ENCODE peak calls at places on chromosome 15, in eight cellular contexts. One of them, this sample, is unnamed.

GRCh38 chr15:60358935-60359672 is 38.7 kb downstream of the ANXA2 start:
- DNase-seq in astrocyte of the spinal cord: peak
- DNase-seq in SK-N-SH: peak
- DNase-seq in uterus: no peak
- DNase-seq in breast epithelium: no peak
- DNase-seq in lung: no peak
- DNase-seq in suprapubic skin: no peak
- DNase-seq in Calu3: no peak
- DNase-seq in this sample: no peak

GRCh38 chr15:44427756-44428724 is 611 bp downstream of the CTDSPL2 start:
- DNase-seq in astrocyte of the spinal cord: peak
- DNase-seq in SK-N-SH: peak
- DNase-seq in uterus: no peak
- DNase-seq in breast epithelium: no peak
- DNase-seq in lung: no peak
- DNase-seq in suprapubic skin: no peak
- DNase-seq in Calu3: peak
- DNase-seq in this sample: no peak

GRCh38 chr15:32905481-32905880 is 187.7 kb downstream of the GREM1 start:
- DNase-seq in astrocyte of the spinal cord: no peak
- DNase-seq in SK-N-SH: no peak
- DNase-seq in uterus: no peak
- DNase-seq in breast epithelium: no peak
- DNase-seq in lung: no peak
- DNase-seq in suprapubic skin: no peak
- DNase-seq in Calu3: no peak
- DNase-seq in this sample: no peak

GRCh38 chr15:90037961-90038633 is 37.0 kb downstream of the ZNF710 start:
- DNase-seq in astrocyte of the spinal cord: no peak
- DNase-seq in SK-N-SH: no peak
- DNase-seq in uterus: no peak
- DNase-seq in breast epithelium: peak
- DNase-seq in lung: no peak
- DNase-seq in suprapubic skin: no peak
- DNase-seq in Calu3: no peak
- DNase-seq in this sample: no peak

GRCh38 chr15:88897456-88898194 is 2.3 kb upstream of the HAPLN3 start:
- DNase-seq in astrocyte of the spinal cord: peak
- DNase-seq in SK-N-SH: peak
- DNase-seq in uterus: peak
- DNase-seq in breast epithelium: peak
- DNase-seq in lung: peak
- DNase-seq in suprapubic skin: peak
- DNase-seq in Calu3: peak
- DNase-seq in this sample: peak

GRCh38 chr15:44545934-44546802 is 9.2 kb downstream of the EIF3J start:
- DNase-seq in astrocyte of the spinal cord: peak
- DNase-seq in SK-N-SH: peak
- DNase-seq in uterus: no peak
- DNase-seq in breast epithelium: no peak
- DNase-seq in lung: no peak
- DNase-seq in suprapubic skin: no peak
- DNase-seq in Calu3: no peak
- DNase-seq in this sample: no peak

GRCh38 chr15:31489801-31490646 is 163.4 kb downstream of the KLF13 start:
- DNase-seq in astrocyte of the spinal cord: peak
- DNase-seq in SK-N-SH: peak
- DNase-seq in uterus: no peak
- DNase-seq in breast epithelium: no peak
- DNase-seq in lung: peak
- DNase-seq in suprapubic skin: no peak
- DNase-seq in Calu3: peak
- DNase-seq in this sample: no peak

GRCh38 chr15:92391640-92392039 is 2.0 kb upstream of the ST8SIA2 start:
- DNase-seq in astrocyte of the spinal cord: peak
- DNase-seq in SK-N-SH: no peak
- DNase-seq in uterus: no peak
- DNase-seq in breast epithelium: no peak
- DNase-seq in lung: no peak
- DNase-seq in suprapubic skin: no peak
- DNase-seq in Calu3: peak
- DNase-seq in this sample: no peak

GRCh38 chr15:78192826-78193594 is 41.4 kb downstream of the ACSBG1 start:
- DNase-seq in astrocyte of the spinal cord: no peak
- DNase-seq in SK-N-SH: no peak
- DNase-seq in uterus: no peak
- DNase-seq in breast epithelium: no peak
- DNase-seq in lung: no peak
- DNase-seq in suprapubic skin: peak
- DNase-seq in Calu3: no peak
- DNase-seq in this sample: no peak

GRCh38 chr15:63463793-63464192 is 40.6 kb upstream of the USP3 start:
- DNase-seq in astrocyte of the spinal cord: no peak
- DNase-seq in SK-N-SH: no peak
- DNase-seq in uterus: no peak
- DNase-seq in breast epithelium: no peak
- DNase-seq in lung: no peak
- DNase-seq in suprapubic skin: no peak
- DNase-seq in Calu3: no peak
- DNase-seq in this sample: no peak

GRCh38 chr15:80989110-80989517 is 505 bp downstream of the MESD start:
- DNase-seq in astrocyte of the spinal cord: no peak
- DNase-seq in SK-N-SH: no peak
- DNase-seq in uterus: no peak
- DNase-seq in breast epithelium: no peak
- DNase-seq in lung: no peak
- DNase-seq in suprapubic skin: no peak
- DNase-seq in Calu3: no peak
- DNase-seq in this sample: no peak

GRCh38 chr15:67946701-67947100 is 106.9 kb upstream of the RNU6-1 start:
- DNase-seq in astrocyte of the spinal cord: no peak
- DNase-seq in SK-N-SH: no peak
- DNase-seq in uterus: no peak
- DNase-seq in breast epithelium: no peak
- DNase-seq in lung: no peak
- DNase-seq in suprapubic skin: no peak
- DNase-seq in Calu3: no peak
- DNase-seq in this sample: no peak

GRCh38 chr15:83717010-83717409 is 63.1 kb downstream of the ADAMTSL3 start:
- DNase-seq in astrocyte of the spinal cord: no peak
- DNase-seq in SK-N-SH: no peak
- DNase-seq in uterus: no peak
- DNase-seq in breast epithelium: no peak
- DNase-seq in lung: no peak
- DNase-seq in suprapubic skin: no peak
- DNase-seq in Calu3: no peak
- DNase-seq in this sample: no peak

GRCh38 chr15:72169921-72170611 is 27.5 kb downstream of the GRAMD2A start:
- DNase-seq in astrocyte of the spinal cord: no peak
- DNase-seq in SK-N-SH: no peak
- DNase-seq in uterus: no peak
- DNase-seq in breast epithelium: no peak
- DNase-seq in lung: no peak
- DNase-seq in suprapubic skin: no peak
- DNase-seq in Calu3: no peak
- DNase-seq in this sample: no peak

GRCh38 chr15:58539548-58539947 is 107.8 kb downstream of the LIPC start:
- DNase-seq in astrocyte of the spinal cord: no peak
- DNase-seq in SK-N-SH: no peak
- DNase-seq in uterus: no peak
- DNase-seq in breast epithelium: no peak
- DNase-seq in lung: no peak
- DNase-seq in suprapubic skin: no peak
- DNase-seq in Calu3: no peak
- DNase-seq in this sample: no peak

GRCh38 chr15:101206173-101206572 is 45.7 kb downstream of the CHSY1 start:
- DNase-seq in astrocyte of the spinal cord: peak
- DNase-seq in SK-N-SH: no peak
- DNase-seq in uterus: no peak
- DNase-seq in breast epithelium: no peak
- DNase-seq in lung: no peak
- DNase-seq in suprapubic skin: no peak
- DNase-seq in Calu3: no peak
- DNase-seq in this sample: no peak

GRCh38 chr15:58440181-58440910 is 8.6 kb downstream of the LIPC start:
- DNase-seq in astrocyte of the spinal cord: peak
- DNase-seq in SK-N-SH: no peak
- DNase-seq in uterus: no peak
- DNase-seq in breast epithelium: no peak
- DNase-seq in lung: peak
- DNase-seq in suprapubic skin: no peak
- DNase-seq in Calu3: peak
- DNase-seq in this sample: no peak

GRCh38 chr15:31396881-31397560 is 70.4 kb downstream of the KLF13 start:
- DNase-seq in astrocyte of the spinal cord: no peak
- DNase-seq in SK-N-SH: peak
- DNase-seq in uterus: peak
- DNase-seq in breast epithelium: peak
- DNase-seq in lung: peak
- DNase-seq in suprapubic skin: peak
- DNase-seq in Calu3: peak
- DNase-seq in this sample: no peak

GRCh38 chr15:77657629-77658238 is 25.0 kb upstream of the LINGO1 start:
- DNase-seq in astrocyte of the spinal cord: no peak
- DNase-seq in SK-N-SH: no peak
- DNase-seq in uterus: no peak
- DNase-seq in breast epithelium: no peak
- DNase-seq in lung: no peak
- DNase-seq in suprapubic skin: no peak
- DNase-seq in Calu3: no peak
- DNase-seq in this sample: no peak

GRCh38 chr15:68100194-68100593 is 46.1 kb downstream of the PIAS1 start:
- DNase-seq in astrocyte of the spinal cord: no peak
- DNase-seq in SK-N-SH: no peak
- DNase-seq in uterus: no peak
- DNase-seq in breast epithelium: no peak
- DNase-seq in lung: no peak
- DNase-seq in suprapubic skin: no peak
- DNase-seq in Calu3: no peak
- DNase-seq in this sample: no peak

GRCh38 chr15:83794209-83794608 is 140.3 kb downstream of the ADAMTSL3 start:
- DNase-seq in astrocyte of the spinal cord: no peak
- DNase-seq in SK-N-SH: no peak
- DNase-seq in uterus: no peak
- DNase-seq in breast epithelium: no peak
- DNase-seq in lung: no peak
- DNase-seq in suprapubic skin: no peak
- DNase-seq in Calu3: no peak
- DNase-seq in this sample: no peak

GRCh38 chr15:40555876-40556275 is 9.0 kb downstream of the CCDC32 start:
- DNase-seq in astrocyte of the spinal cord: no peak
- DNase-seq in SK-N-SH: no peak
- DNase-seq in uterus: no peak
- DNase-seq in breast epithelium: no peak
- DNase-seq in lung: no peak
- DNase-seq in suprapubic skin: peak
- DNase-seq in Calu3: no peak
- DNase-seq in this sample: no peak
- TF ChIP-seq CTCF in astrocyte of the spinal cord: no peak
- TF ChIP-seq CTCF in SK-N-SH: no peak
- TF ChIP-seq CTCF in uterus: no peak
- TF ChIP-seq CTCF in breast epithelium: no peak
- TF ChIP-seq CTCF in lung: no peak
- TF ChIP-seq CTCF in suprapubic skin: no peak
- TF ChIP-seq CTCF in Calu3: no peak
- TF ChIP-seq CTCF in this sample: no peak

GRCh38 chr15:25783607-25784131 is 79.5 kb downstream of the ATP10A start:
- DNase-seq in astrocyte of the spinal cord: peak
- DNase-seq in SK-N-SH: no peak
- DNase-seq in uterus: no peak
- DNase-seq in breast epithelium: no peak
- DNase-seq in lung: no peak
- DNase-seq in suprapubic skin: no peak
- DNase-seq in Calu3: no peak
- DNase-seq in this sample: no peak
- TF ChIP-seq CTCF in astrocyte of the spinal cord: peak
- TF ChIP-seq CTCF in SK-N-SH: peak
- TF ChIP-seq CTCF in uterus: no peak
- TF ChIP-seq CTCF in breast epithelium: no peak
- TF ChIP-seq CTCF in lung: no peak
- TF ChIP-seq CTCF in suprapubic skin: no peak
- TF ChIP-seq CTCF in Calu3: no peak
- TF ChIP-seq CTCF in this sample: peak

GRCh38 chr15:91202510-91202909 is 102.5 kb downstream of the SV2B start:
- DNase-seq in astrocyte of the spinal cord: no peak
- DNase-seq in SK-N-SH: no peak
- DNase-seq in uterus: no peak
- DNase-seq in breast epithelium: no peak
- DNase-seq in lung: no peak
- DNase-seq in suprapubic skin: no peak
- DNase-seq in Calu3: no peak
- DNase-seq in this sample: no peak
- TF ChIP-seq CTCF in astrocyte of the spinal cord: no peak
- TF ChIP-seq CTCF in SK-N-SH: no peak
- TF ChIP-seq CTCF in uterus: no peak
- TF ChIP-seq CTCF in breast epithelium: no peak
- TF ChIP-seq CTCF in lung: no peak
- TF ChIP-seq CTCF in suprapubic skin: no peak
- TF ChIP-seq CTCF in Calu3: no peak
- TF ChIP-seq CTCF in this sample: no peak

GRCh38 chr15:65789759-65790158 is 2.3 kb downstream of the DENND4A start:
- DNase-seq in astrocyte of the spinal cord: no peak
- DNase-seq in SK-N-SH: no peak
- DNase-seq in uterus: no peak
- DNase-seq in breast epithelium: no peak
- DNase-seq in lung: no peak
- DNase-seq in suprapubic skin: no peak
- DNase-seq in Calu3: no peak
- DNase-seq in this sample: no peak

GRCh38 chr15:65792130-65792987 is at the start of gene DENND4A:
- DNase-seq in astrocyte of the spinal cord: peak
- DNase-seq in SK-N-SH: peak
- DNase-seq in uterus: peak
- DNase-seq in breast epithelium: peak
- DNase-seq in lung: peak
- DNase-seq in suprapubic skin: peak
- DNase-seq in Calu3: peak
- DNase-seq in this sample: peak

GRCh38 chr15:65792988-65793812 is 1.1 kb upstream of the DENND4A start:
- DNase-seq in astrocyte of the spinal cord: no peak
- DNase-seq in SK-N-SH: no peak
- DNase-seq in uterus: no peak
- DNase-seq in breast epithelium: no peak
- DNase-seq in lung: no peak
- DNase-seq in suprapubic skin: no peak
- DNase-seq in Calu3: no peak
- DNase-seq in this sample: no peak

GRCh38 chr15:65790692-65791334 is 1.3 kb downstream of the DENND4A start:
- DNase-seq in astrocyte of the spinal cord: no peak
- DNase-seq in SK-N-SH: peak
- DNase-seq in uterus: no peak
- DNase-seq in breast epithelium: no peak
- DNase-seq in lung: no peak
- DNase-seq in suprapubic skin: no peak
- DNase-seq in Calu3: no peak
- DNase-seq in this sample: no peak

GRCh38 chr15:65791335-65792129 is 561 bp downstream of the DENND4A start:
- DNase-seq in astrocyte of the spinal cord: peak
- DNase-seq in SK-N-SH: no peak
- DNase-seq in uterus: peak
- DNase-seq in breast epithelium: peak
- DNase-seq in lung: peak
- DNase-seq in suprapubic skin: peak
- DNase-seq in Calu3: peak
- DNase-seq in this sample: peak
- TF ChIP-seq CTCF in astrocyte of the spinal cord: no peak
- TF ChIP-seq CTCF in SK-N-SH: no peak
- TF ChIP-seq CTCF in uterus: no peak
- TF ChIP-seq CTCF in breast epithelium: no peak
- TF ChIP-seq CTCF in lung: no peak
- TF ChIP-seq CTCF in suprapubic skin: no peak
- TF ChIP-seq CTCF in Calu3: no peak
- TF ChIP-seq CTCF in this sample: no peak